ENCODE peak calls at places on chromosome 21, in eight cellular contexts. One of them, this sample, is unnamed.

GRCh38 chr21:34545079-34545884 is 33.3 kb upstream of the KCNE1 start:
- DNase-seq in heart right ventricle: no peak
- DNase-seq in esophagus squamous epithelium: no peak
- DNase-seq in GM10248: peak
- DNase-seq in lung: peak
- DNase-seq in A549: peak
- DNase-seq in AG10803: peak
- DNase-seq in keratinocyte: no peak
- DNase-seq in this sample: peak

GRCh38 chr21:45003331-45004058 is 63.7 kb downstream of the SLX9 start:
- DNase-seq in heart right ventricle: peak
- DNase-seq in esophagus squamous epithelium: no peak
- DNase-seq in GM10248: no peak
- DNase-seq in lung: no peak
- DNase-seq in A549: no peak
- DNase-seq in AG10803: peak
- DNase-seq in keratinocyte: no peak
- DNase-seq in this sample: no peak

GRCh38 chr21:17513214-17514123 is 626 bp downstream of the CXADR start:
- DNase-seq in heart right ventricle: peak
- DNase-seq in esophagus squamous epithelium: no peak
- DNase-seq in GM10248: peak
- DNase-seq in lung: peak
- DNase-seq in A549: peak
- DNase-seq in AG10803: no peak
- DNase-seq in keratinocyte: no peak
- DNase-seq in this sample: peak

GRCh38 chr21:45316871-45317400 is 29.2 kb upstream of the POFUT2 start:
- DNase-seq in heart right ventricle: no peak
- DNase-seq in esophagus squamous epithelium: no peak
- DNase-seq in GM10248: no peak
- DNase-seq in lung: no peak
- DNase-seq in A549: no peak
- DNase-seq in AG10803: peak
- DNase-seq in keratinocyte: no peak
- DNase-seq in this sample: no peak

GRCh38 chr21:45050361-45050785 is 24.0 kb upstream of the ADARB1 start:
- DNase-seq in heart right ventricle: no peak
- DNase-seq in esophagus squamous epithelium: no peak
- DNase-seq in GM10248: no peak
- DNase-seq in lung: no peak
- DNase-seq in A549: no peak
- DNase-seq in AG10803: peak
- DNase-seq in keratinocyte: no peak
- DNase-seq in this sample: peak

GRCh38 chr21:44927587-44928461 is 7.1 kb upstream of the ITGB2 start:
- DNase-seq in heart right ventricle: peak
- DNase-seq in esophagus squamous epithelium: no peak
- DNase-seq in GM10248: peak
- DNase-seq in lung: peak
- DNase-seq in A549: peak
- DNase-seq in AG10803: peak
- DNase-seq in keratinocyte: peak
- DNase-seq in this sample: peak

GRCh38 chr21:46188226-46189212 is 4.3 kb upstream of the SPATC1L start:
- DNase-seq in heart right ventricle: peak
- DNase-seq in esophagus squamous epithelium: no peak
- DNase-seq in GM10248: no peak
- DNase-seq in lung: no peak
- DNase-seq in A549: peak
- DNase-seq in AG10803: peak
- DNase-seq in keratinocyte: no peak
- DNase-seq in this sample: peak

GRCh38 chr21:46049890-46050650 is 47.8 kb upstream of the COL6A2 start:
- DNase-seq in heart right ventricle: no peak
- DNase-seq in esophagus squamous epithelium: no peak
- DNase-seq in GM10248: no peak
- DNase-seq in lung: no peak
- DNase-seq in A549: no peak
- DNase-seq in AG10803: no peak
- DNase-seq in keratinocyte: no peak
- DNase-seq in this sample: no peak

GRCh38 chr21:46229133-46229922 is 754 bp upstream of the LSS start:
- DNase-seq in heart right ventricle: no peak
- DNase-seq in esophagus squamous epithelium: no peak
- DNase-seq in GM10248: no peak
- DNase-seq in lung: no peak
- DNase-seq in A549: no peak
- DNase-seq in AG10803: no peak
- DNase-seq in keratinocyte: no peak
- DNase-seq in this sample: no peak

GRCh38 chr21:35603471-35603870 is 456.9 kb downstream of the SETD4 start:
- DNase-seq in heart right ventricle: no peak
- DNase-seq in esophagus squamous epithelium: no peak
- DNase-seq in GM10248: no peak
- DNase-seq in lung: no peak
- DNase-seq in A549: no peak
- DNase-seq in AG10803: no peak
- DNase-seq in keratinocyte: no peak
- DNase-seq in this sample: no peak

GRCh38 chr21:25583370-25584133 is 23.7 kb downstream of the MRPL39 start:
- DNase-seq in heart right ventricle: no peak
- DNase-seq in esophagus squamous epithelium: no peak
- DNase-seq in GM10248: no peak
- DNase-seq in lung: no peak
- DNase-seq in A549: no peak
- DNase-seq in AG10803: no peak
- DNase-seq in keratinocyte: no peak
- DNase-seq in this sample: no peak

GRCh38 chr21:23725576-23725975 is 1881.7 kb downstream of the MRPL39 start:
- DNase-seq in heart right ventricle: no peak
- DNase-seq in esophagus squamous epithelium: no peak
- DNase-seq in GM10248: no peak
- DNase-seq in lung: no peak
- DNase-seq in A549: no peak
- DNase-seq in AG10803: no peak
- DNase-seq in keratinocyte: no peak
- DNase-seq in this sample: no peak

GRCh38 chr21:25176637-25177412 is 430.5 kb downstream of the MRPL39 start:
- DNase-seq in heart right ventricle: no peak
- DNase-seq in esophagus squamous epithelium: no peak
- DNase-seq in GM10248: peak
- DNase-seq in lung: no peak
- DNase-seq in A549: no peak
- DNase-seq in AG10803: peak
- DNase-seq in keratinocyte: no peak
- DNase-seq in this sample: no peak

GRCh38 chr21:44368711-44369446 is 15.5 kb downstream of the TRPM2 start:
- DNase-seq in heart right ventricle: no peak
- DNase-seq in esophagus squamous epithelium: no peak
- DNase-seq in GM10248: no peak
- DNase-seq in lung: no peak
- DNase-seq in A549: no peak
- DNase-seq in AG10803: no peak
- DNase-seq in keratinocyte: no peak
- DNase-seq in this sample: no peak

GRCh38 chr21:39461419-39461818 is 9.6 kb downstream of the SH3BGR start:
- DNase-seq in heart right ventricle: no peak
- DNase-seq in esophagus squamous epithelium: no peak
- DNase-seq in GM10248: no peak
- DNase-seq in lung: no peak
- DNase-seq in A549: no peak
- DNase-seq in AG10803: no peak
- DNase-seq in keratinocyte: no peak
- DNase-seq in this sample: no peak

GRCh38 chr21:42257091-42257760 is 38.3 kb downstream of the ABCG1 start:
- DNase-seq in heart right ventricle: no peak
- DNase-seq in esophagus squamous epithelium: no peak
- DNase-seq in GM10248: no peak
- DNase-seq in lung: no peak
- DNase-seq in A549: no peak
- DNase-seq in AG10803: peak
- DNase-seq in keratinocyte: no peak
- DNase-seq in this sample: peak

GRCh38 chr21:42255038-42255601 is 36.2 kb downstream of the ABCG1 start:
- DNase-seq in heart right ventricle: no peak
- DNase-seq in esophagus squamous epithelium: no peak
- DNase-seq in GM10248: no peak
- DNase-seq in lung: no peak
- DNase-seq in A549: no peak
- DNase-seq in AG10803: no peak
- DNase-seq in keratinocyte: no peak
- DNase-seq in this sample: no peak

GRCh38 chr21:42254631-42255030 is 35.7 kb downstream of the ABCG1 start:
- DNase-seq in heart right ventricle: no peak
- DNase-seq in esophagus squamous epithelium: no peak
- DNase-seq in GM10248: no peak
- DNase-seq in lung: no peak
- DNase-seq in A549: no peak
- DNase-seq in AG10803: no peak
- DNase-seq in keratinocyte: no peak
- DNase-seq in this sample: no peak

GRCh38 chr21:42256316-42256715 is 37.4 kb downstream of the ABCG1 start:
- DNase-seq in heart right ventricle: no peak
- DNase-seq in esophagus squamous epithelium: no peak
- DNase-seq in GM10248: no peak
- DNase-seq in lung: no peak
- DNase-seq in A549: no peak
- DNase-seq in AG10803: no peak
- DNase-seq in keratinocyte: no peak
- DNase-seq in this sample: no peak

GRCh38 chr21:42255825-42256224 is 36.9 kb downstream of the ABCG1 start:
- DNase-seq in heart right ventricle: no peak
- DNase-seq in esophagus squamous epithelium: no peak
- DNase-seq in GM10248: no peak
- DNase-seq in lung: no peak
- DNase-seq in A549: no peak
- DNase-seq in AG10803: no peak
- DNase-seq in keratinocyte: no peak
- DNase-seq in this sample: no peak
- TF ChIP-seq CTCF in heart right ventricle: no peak
- TF ChIP-seq CTCF in esophagus squamous epithelium: no peak
- TF ChIP-seq CTCF in GM10248: no peak
- TF ChIP-seq CTCF in lung: no peak
- TF ChIP-seq CTCF in A549: no peak
- TF ChIP-seq CTCF in AG10803: no peak
- TF ChIP-seq CTCF in keratinocyte: peak
- TF ChIP-seq CTCF in this sample: no peak

DNA sequence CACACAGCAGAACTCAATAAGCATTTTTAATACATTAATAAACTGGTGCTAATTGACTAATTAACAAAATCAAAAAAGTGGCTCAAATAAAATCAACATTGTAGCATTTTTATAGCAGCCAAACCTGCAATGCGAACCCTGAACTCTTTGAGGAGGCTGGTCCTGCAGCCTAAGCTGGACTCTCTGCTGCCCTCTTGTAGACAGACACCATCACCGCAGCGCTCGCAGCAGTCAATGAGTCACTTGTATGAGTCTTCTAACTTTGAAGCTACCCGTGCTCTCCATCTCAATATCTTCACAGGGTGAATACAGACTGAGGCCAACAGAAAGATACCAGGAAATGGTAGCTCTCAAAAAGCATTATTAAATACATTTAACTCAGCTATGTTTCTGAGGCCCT is 9.7 kb upstream of the KRTAP7-1 start:
- DNase-seq in heart right ventricle: no peak
- DNase-seq in esophagus squamous epithelium: no peak
- DNase-seq in GM10248: peak
- DNase-seq in lung: no peak
- DNase-seq in A549: peak
- DNase-seq in AG10803: no peak
- DNase-seq in keratinocyte: no peak
- DNase-seq in this sample: no peak
- TF ChIP-seq CTCF in heart right ventricle: no peak
- TF ChIP-seq CTCF in esophagus squamous epithelium: no peak
- TF ChIP-seq CTCF in GM10248: no peak
- TF ChIP-seq CTCF in lung: no peak
- TF ChIP-seq CTCF in A549: no peak
- TF ChIP-seq CTCF in AG10803: no peak
- TF ChIP-seq CTCF in keratinocyte: peak
- TF ChIP-seq CTCF in this sample: no peak

DNA sequence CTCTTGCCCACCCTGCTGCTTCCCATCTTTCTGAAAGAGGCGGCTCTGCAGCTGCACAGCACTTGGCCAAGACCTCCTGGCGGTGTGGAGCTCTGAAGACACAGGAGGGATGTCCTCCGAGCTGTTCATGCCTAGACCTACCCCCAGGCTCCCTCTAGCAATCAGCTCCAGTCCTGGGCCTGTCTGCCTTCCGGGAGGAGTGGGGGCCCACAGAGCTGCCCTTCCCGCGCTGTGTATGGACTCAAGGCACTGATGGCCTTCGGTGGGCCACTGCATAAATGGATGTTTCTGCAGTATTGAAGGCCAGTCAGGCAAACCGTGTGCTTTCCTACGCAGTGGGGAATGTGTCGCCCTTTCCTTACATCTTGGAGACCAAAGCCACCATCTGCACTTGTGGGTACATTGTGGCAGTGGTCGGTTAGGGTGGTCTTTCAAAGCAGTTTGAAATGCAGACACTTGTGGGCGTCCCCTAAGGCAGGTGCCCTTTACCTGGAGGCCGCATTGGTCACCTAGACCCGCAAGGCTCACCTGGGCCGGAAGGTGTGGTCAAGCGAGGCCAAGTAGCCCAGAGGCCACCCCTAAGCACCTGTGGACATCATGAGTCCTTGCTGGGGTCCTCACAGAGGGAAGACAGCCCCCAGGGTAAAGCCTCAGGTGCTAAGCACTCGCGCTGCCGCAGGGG is 912 bp upstream of the PKNOX1 start:
- DNase-seq in heart right ventricle: no peak
- DNase-seq in esophagus squamous epithelium: no peak
- DNase-seq in GM10248: no peak
- DNase-seq in lung: no peak
- DNase-seq in A549: no peak
- DNase-seq in AG10803: no peak
- DNase-seq in keratinocyte: no peak
- DNase-seq in this sample: no peak
- TF ChIP-seq CTCF in heart right ventricle: no peak
- TF ChIP-seq CTCF in esophagus squamous epithelium: no peak
- TF ChIP-seq CTCF in GM10248: no peak
- TF ChIP-seq CTCF in lung: no peak
- TF ChIP-seq CTCF in A549: no peak
- TF ChIP-seq CTCF in AG10803: peak
- TF ChIP-seq CTCF in keratinocyte: no peak
- TF ChIP-seq CTCF in this sample: no peak

DNA sequence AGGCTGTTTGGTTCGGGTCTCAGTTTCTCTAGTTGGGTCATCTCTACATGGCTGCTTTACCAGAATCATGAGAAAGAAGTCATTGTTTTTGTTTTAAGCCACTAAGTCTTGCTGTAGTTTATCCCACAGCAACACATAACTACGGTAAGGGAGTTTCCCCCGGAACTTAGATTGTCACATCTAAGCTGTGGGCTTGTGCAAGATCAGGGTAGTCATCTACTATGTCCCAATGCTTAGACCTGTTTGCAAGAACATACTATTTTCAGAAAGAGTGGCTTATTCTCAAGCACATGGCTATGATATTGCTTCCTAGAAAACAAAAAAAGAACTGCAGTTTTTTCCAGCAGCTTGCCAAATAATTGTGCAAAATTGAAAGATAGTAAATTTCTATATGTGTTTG is 18.0 kb upstream of the OLIG2 start:
- DNase-seq in heart right ventricle: no peak
- DNase-seq in esophagus squamous epithelium: no peak
- DNase-seq in GM10248: no peak
- DNase-seq in lung: no peak
- DNase-seq in A549: no peak
- DNase-seq in AG10803: no peak
- DNase-seq in keratinocyte: no peak
- DNase-seq in this sample: no peak
- TF ChIP-seq CTCF in heart right ventricle: no peak
- TF ChIP-seq CTCF in esophagus squamous epithelium: no peak
- TF ChIP-seq CTCF in GM10248: no peak
- TF ChIP-seq CTCF in lung: no peak
- TF ChIP-seq CTCF in A549: no peak
- TF ChIP-seq CTCF in AG10803: no peak
- TF ChIP-seq CTCF in keratinocyte: no peak
- TF ChIP-seq CTCF in this sample: no peak

This sample was measured in fibroblast of villous mesenchyme.